ENCODE peak calls at places on chromosomes 7 and 10, in five cellular contexts. E is AG08395, Z is NCI-H345, G is T follicular helper cell, X is NCI-H2029 treated with DMSO at 0.1 percent for 48 hours. F is an unnamed sample.

GRCh38 chr10:132722980-132723970 is 62.7 kb downstream of the NKX6-2 start:
- DNase-seq in X (no peak), Z (no peak), G (no peak), E (no peak), F (no peak)

GRCh38 chr7:47757946-47758371 is 176.0 kb upstream of the TNS3 start:
- DNase-seq in E (peak), Z (no peak), X (no peak), G (no peak), F (no peak)

GRCh38 chr7:33862946-33863814 is 42.2 kb upstream of the BMPER start:
- DNase-seq in Z (no peak), E (no peak), X (no peak), G (no peak), F (no peak)

GRCh38 chr10:48495282-48496045 is 109.4 kb downstream of the ARHGAP22 start:
- DNase-seq in X (no peak), Z (no peak), E (no peak), G (no peak), F (no peak)

GRCh38 chr7:45174966-45175765 is 17.6 kb downstream of the RAMP3 start:
- DNase-seq in Z (peak), G (no peak), E (no peak), X (no peak), F (no peak)

GRCh38 chr10:76126607-76127190 is 695.3 kb downstream of the LRMDA start:
- DNase-seq in X (no peak), E (peak), G (no peak), Z (no peak), F (no peak)

GRCh38 chr10:49298990-49299815 is at the start of gene C10orf71:
- DNase-seq in Z (peak), E (no peak), G (no peak), X (no peak), F (no peak)

GRCh38 chr7:85004402-85004801 is 182.5 kb downstream of the SEMA3D start:
- DNase-seq in Z (no peak), E (no peak), X (no peak), G (no peak), F (no peak)

GRCh38 chr7:31986878-31987518 is 83.2 kb downstream of the PDE1C start:
- DNase-seq in X (no peak), G (no peak), Z (no peak), E (no peak), F (no peak)

GRCh38 chr7:82442492-82443043 is 1.0 kb downstream of the CACNA2D1 start:
- DNase-seq in X (no peak), E (no peak), Z (peak), G (no peak), F (no peak)

GRCh38 chr7:77430927-77431326 is 14.8 kb upstream of the GSAP start:
- DNase-seq in E (no peak), Z (no peak), G (no peak), X (no peak), F (no peak)

GRCh38 chr7:106121189-106121799 is 9.2 kb upstream of the SYPL1 start:
- DNase-seq in G (no peak), E (no peak), Z (no peak), X (no peak), F (no peak)

GRCh38 chr10:29734640-29734979 is 99.8 kb upstream of the SVIL start:
- DNase-seq in X (no peak), G (no peak), E (peak), Z (no peak), F (no peak)

GRCh38 chr7:117873056-117873932 is at the start of gene CTTNBP2:
- DNase-seq in X (no peak), Z (peak), E (peak), G (no peak), F (no peak)

GRCh38 chr10:97356318-97356914 is 21.9 kb upstream of the FRAT2 start:
- DNase-seq in E (peak), X (no peak), Z (no peak), G (no peak), F (no peak)

GRCh38 chr7:19009241-19009935 is 108.0 kb downstream of the TWIST1 start:
- DNase-seq in X (no peak), E (peak), Z (no peak), G (no peak), F (no peak)

GRCh38 chr10:6491841-6492609 is 88.1 kb downstream of the PRKCQ start:
- DNase-seq in E (no peak), X (no peak), Z (no peak), G (no peak), F (no peak)

GRCh38 chr7:70707823-70708243 is 424.1 kb upstream of the GALNT17 start:
- DNase-seq in Z (no peak), G (no peak), X (no peak), E (no peak), F (no peak)

GRCh38 chr7:4784799-4785198 is 9.4 kb downstream of the AP5Z1 start:
- DNase-seq in E (no peak), G (no peak), Z (no peak), X (no peak), F (no peak)

F was measured in memory B cell.